ENCODE peak calls at places on chromosome 21, in four cellular contexts. C is pancreas, S is brain microvascular endothelial cell, G is esophagus squamous epithelium. X is an unnamed sample.
A peak's percentile ranks its signal among the peaks of the same experiment; 100 is the strongest.

GRCh38 chr21:32524010-32524719 is 61.2 kb downstream of the TCP10L start:
- DNase-seq in C (no peak), G (no peak), S (peak; percentile 64), X (peak; percentile 75)

GRCh38 chr21:22710725-22711124 is 1712.5 kb downstream of the NCAM2 start:
- DNase-seq in S (no peak), G (no peak), C (no peak), X (no peak)

GRCh38 chr21:36818051-36818450 is 119.1 kb downstream of the SIM2 start:
- DNase-seq in C (no peak), G (no peak), S (no peak), X (no peak)

GRCh38 chr21:26811031-26811430 is 34.2 kb downstream of the ADAMTS1 start:
- DNase-seq in G (no peak), C (no peak), S (peak; percentile 63), X (no peak)

GRCh38 chr21:17818158-17819113 is 720 bp downstream of the C21orf91 start:
- DNase-seq in C (peak; percentile 36), S (peak; percentile 24), G (no peak), X (no peak)

GRCh38 chr21:43815107-43815742 is 25.8 kb downstream of the RRP1 start:
- DNase-seq in C (no peak), G (no peak), S (no peak), X (no peak)

GRCh38 chr21:43021191-43021590 is 46.8 kb downstream of the PKNOX1 start:
- DNase-seq in S (no peak), G (no peak), C (no peak), X (no peak)

GRCh38 chr21:16821588-16821987 is 691.3 kb upstream of the CXADR start:
- DNase-seq in C (no peak), G (no peak), S (peak; percentile 15), X (no peak)

GRCh38 chr21:32929633-32930038 is 96.1 kb upstream of the OLIG2 start:
- DNase-seq in S (no peak), C (no peak), G (no peak), X (no peak)

GRCh38 chr21:38908537-38908936 is 102.8 kb downstream of the ETS2 start:
- DNase-seq in G (no peak), C (no peak), S (no peak), X (no peak)

GRCh38 chr21:38910390-38911008 is 104.8 kb downstream of the ETS2 start:
- DNase-seq in S (no peak), C (peak; percentile 55), G (no peak), X (no peak)

GRCh38 chr21:38909109-38909508 is 103.4 kb downstream of the ETS2 start:
- DNase-seq in S (no peak), G (no peak), C (peak; percentile 28), X (no peak)

GRCh38 chr21:38911523-38912354 is 106.0 kb downstream of the ETS2 start:
- DNase-seq in C (no peak), S (no peak), G (no peak), X (no peak)

GRCh38 chr21:38909929-38910328 is 104.2 kb downstream of the ETS2 start:
- DNase-seq in C (no peak), S (no peak), G (no peak), X (no peak)
- H3K27ac ChIP-seq in C (peak overlapping the region; percentile 0), S (no peak overlapping the region), G (peak overlapping the region; percentile 95), X (peak overlapping the region; percentile 86)

GRCh38 chr21:33948096-33948950 is 32.7 kb upstream of the ATP5PO start:
- DNase-seq in G (peak; percentile 29), C (peak; percentile 52), S (no peak), X (peak; percentile 38)

GRCh38 chr21:33948951-33949444 is 33.4 kb upstream of the ATP5PO start:
- DNase-seq in C (no peak), G (no peak), S (no peak), X (no peak)

GRCh38 chr21:33949516-33950424 is 34.2 kb upstream of the ATP5PO start:
- DNase-seq in S (no peak), C (no peak), G (no peak), X (no peak)

GRCh38 chr21:33951276-33952178 is 35.9 kb upstream of the ATP5PO start:
- DNase-seq in G (no peak), S (peak; percentile 60), C (no peak), X (no peak)

DNA sequence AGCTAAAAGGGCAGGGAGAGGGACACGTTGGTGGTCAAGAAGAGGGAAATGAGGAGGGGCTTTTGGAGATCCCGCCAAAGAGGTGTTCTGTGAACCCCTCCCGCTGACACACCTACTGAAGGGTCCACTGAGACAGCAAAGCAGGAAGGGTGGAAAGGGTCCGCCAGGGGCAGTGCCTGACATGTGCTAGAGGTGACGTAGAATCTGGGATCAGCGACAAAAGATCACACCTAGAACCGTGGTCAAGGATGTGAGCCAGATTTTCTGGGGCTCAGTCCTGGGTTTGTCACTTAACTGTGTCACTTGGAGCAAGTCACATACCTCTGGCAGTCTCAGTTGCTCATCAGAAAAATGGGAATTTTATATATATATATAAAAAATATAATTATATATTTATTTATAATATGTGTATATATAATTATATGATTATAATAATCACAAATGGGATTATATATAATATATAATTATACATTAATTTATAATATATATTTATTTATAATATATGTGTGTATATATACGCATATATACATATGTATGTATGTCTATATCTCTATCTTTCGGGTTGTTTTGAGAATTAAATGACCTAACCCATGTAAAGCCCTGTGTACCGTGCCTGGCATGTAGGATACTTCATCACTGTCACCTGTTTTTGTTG is 34.9 kb upstream of the ATP5PO start:
- DNase-seq in C (no peak), G (no peak), S (no peak), X (no peak)
- H3K27ac ChIP-seq in C (no peak overlapping the region), G (peak overlapping the region; percentile 94), S (no peak overlapping the region), X (no peak overlapping the region)

GRCh38 chr21:41868062-41868710 is 11.0 kb downstream of the PRDM15 start:
- DNase-seq in S (no peak), G (no peak), C (no peak), X (no peak)

GRCh38 chr21:41873005-41873404 is 6.1 kb downstream of the PRDM15 start:
- DNase-seq in S (no peak), G (no peak), C (no peak), X (no peak)

GRCh38 chr21:41871302-41872030 is 7.7 kb downstream of the PRDM15 start:
- DNase-seq in C (no peak), G (no peak), S (no peak), X (no peak)

GRCh38 chr21:41867313-41867712 is 11.8 kb downstream of the PRDM15 start:
- DNase-seq in G (no peak), C (no peak), S (no peak), X (no peak)

GRCh38 chr21:41869771-41870170 is 9.4 kb downstream of the PRDM15 start:
- DNase-seq in G (no peak), S (no peak), C (no peak), X (no peak)
- H3K27ac ChIP-seq in G (no peak overlapping the region), S (no peak overlapping the region), C (no peak overlapping the region), X (no peak overlapping the region)

GRCh38 chr21:44908908-44909307 is 11.8 kb downstream of the ITGB2 start:
- DNase-seq in G (no peak), S (no peak), C (no peak), X (no peak)
- H3K27ac ChIP-seq in G (peak overlapping the region; percentile 63), S (no peak overlapping the region), C (no peak overlapping the region), X (no peak overlapping the region)

GRCh38 chr21:31158789-31159581 is 120.7 kb upstream of the KRTAP19-8 start:
- DNase-seq in C (no peak), G (no peak), S (no peak), X (no peak)
- H3K27ac ChIP-seq in C (peak overlapping the region; percentile 11), G (peak overlapping the region; percentile 40), S (no peak overlapping the region), X (no peak overlapping the region)

GRCh38 chr21:34949045-34949444 is 100.1 kb downstream of the RUNX1 start:
- DNase-seq in C (no peak), G (no peak), S (no peak), X (no peak)
- H3K27ac ChIP-seq in C (no peak overlapping the region), G (no peak overlapping the region), S (no peak overlapping the region), X (no peak overlapping the region)

GRCh38 chr21:45220714-45221113 is 67.0 kb downstream of the POFUT2 start:
- DNase-seq in C (no peak), G (no peak), S (no peak), X (no peak)

GRCh38 chr21:45222001-45222400 is 65.7 kb downstream of the POFUT2 start:
- DNase-seq in C (no peak), S (no peak), G (no peak), X (no peak)

GRCh38 chr21:45217010-45217409 is 70.7 kb downstream of the POFUT2 start:
- DNase-seq in S (no peak), C (no peak), G (no peak), X (no peak)

GRCh38 chr21:45220106-45220505 is 67.6 kb downstream of the POFUT2 start:
- DNase-seq in S (no peak), G (no peak), C (no peak), X (no peak)

DNA sequence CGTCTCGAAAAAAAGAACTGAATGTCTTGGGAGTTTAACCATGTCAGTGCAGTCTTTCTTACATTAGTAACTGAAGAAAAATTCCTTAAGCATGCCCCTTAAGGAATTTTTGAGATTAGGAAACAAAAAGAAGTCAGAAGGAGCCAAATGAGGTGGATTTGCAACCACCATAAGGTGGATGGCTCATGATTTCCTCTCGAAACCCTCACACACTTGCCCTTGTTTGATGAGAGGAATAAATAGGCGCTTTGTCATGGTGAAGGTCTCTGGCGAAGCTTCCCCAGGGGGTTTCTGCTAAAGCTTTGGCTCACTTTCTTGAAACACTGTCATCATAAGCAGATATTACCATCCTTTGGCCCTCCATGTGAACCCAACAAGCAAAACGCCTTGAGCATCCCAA is 68.2 kb downstream of the POFUT2 start:
- DNase-seq in G (no peak), C (no peak), S (no peak), X (no peak)
- H3K27ac ChIP-seq in G (no peak overlapping the region), C (no peak overlapping the region), S (peak overlapping the region; percentile 47), X (peak overlapping the region; percentile 10)

X was measured in ascending aorta.